ENCODE peak calls at places on chromosomes 13 and 19, in ten cellular contexts. One of them, this sample, is unnamed.

GRCh38 chr13:39284801-39285388 is 246.6 kb downstream of the NHLRC3 start:
- DNase-seq in H1: no peak
- DNase-seq in SK-N-SH: no peak
- DNase-seq in stomach: no peak
- DNase-seq in transverse colon: no peak
- DNase-seq in suprapubic skin: no peak
- DNase-seq in upper lobe of left lung: no peak
- DNase-seq in K562: no peak
- DNase-seq in GM12878: no peak
- DNase-seq in esophagus muscularis mucosa: no peak
- DNase-seq in this sample: no peak

GRCh38 chr19:24159707-24160106 is 72.7 kb downstream of the ZNF254 start:
- DNase-seq in H1: no peak
- DNase-seq in SK-N-SH: peak
- DNase-seq in stomach: no peak
- DNase-seq in transverse colon: no peak
- DNase-seq in suprapubic skin: no peak
- DNase-seq in upper lobe of left lung: no peak
- DNase-seq in K562: no peak
- DNase-seq in GM12878: no peak
- DNase-seq in esophagus muscularis mucosa: no peak
- DNase-seq in this sample: no peak

GRCh38 chr13:80084086-80084676 is 256.7 kb downstream of the SPRY2 start:
- DNase-seq in H1: no peak
- DNase-seq in SK-N-SH: no peak
- DNase-seq in stomach: no peak
- DNase-seq in transverse colon: no peak
- DNase-seq in suprapubic skin: no peak
- DNase-seq in upper lobe of left lung: no peak
- DNase-seq in K562: no peak
- DNase-seq in GM12878: no peak
- DNase-seq in esophagus muscularis mucosa: no peak
- DNase-seq in this sample: no peak

GRCh38 chr19:16069813-16070365 is 6.4 kb upstream of the TPM4 start:
- DNase-seq in H1: no peak
- DNase-seq in SK-N-SH: no peak
- DNase-seq in stomach: peak
- DNase-seq in transverse colon: peak
- DNase-seq in suprapubic skin: peak
- DNase-seq in upper lobe of left lung: peak
- DNase-seq in K562: no peak
- DNase-seq in GM12878: no peak
- DNase-seq in esophagus muscularis mucosa: no peak
- DNase-seq in this sample: peak

GRCh38 chr13:38283346-38283745 is 66.3 kb upstream of the UFM1 start:
- DNase-seq in H1: no peak
- DNase-seq in SK-N-SH: no peak
- DNase-seq in stomach: no peak
- DNase-seq in transverse colon: no peak
- DNase-seq in suprapubic skin: no peak
- DNase-seq in upper lobe of left lung: no peak
- DNase-seq in K562: no peak
- DNase-seq in GM12878: no peak
- DNase-seq in esophagus muscularis mucosa: no peak
- DNase-seq in this sample: no peak

GRCh38 chr19:58020129-58020528 is 13.7 kb upstream of the ZSCAN1 start:
- DNase-seq in H1: no peak
- DNase-seq in SK-N-SH: no peak
- DNase-seq in stomach: no peak
- DNase-seq in transverse colon: no peak
- DNase-seq in suprapubic skin: no peak
- DNase-seq in upper lobe of left lung: no peak
- DNase-seq in K562: no peak
- DNase-seq in GM12878: no peak
- DNase-seq in esophagus muscularis mucosa: no peak
- DNase-seq in this sample: no peak

GRCh38 chr19:6161271-6161850 is 25.9 kb downstream of the ACSBG2 start:
- DNase-seq in H1: no peak
- DNase-seq in SK-N-SH: peak
- DNase-seq in stomach: no peak
- DNase-seq in transverse colon: peak
- DNase-seq in suprapubic skin: no peak
- DNase-seq in upper lobe of left lung: no peak
- DNase-seq in K562: peak
- DNase-seq in GM12878: peak
- DNase-seq in esophagus muscularis mucosa: no peak
- DNase-seq in this sample: no peak

GRCh38 chr19:56750658-56751057 is 79.1 kb upstream of the ZNF835 start:
- DNase-seq in H1: no peak
- DNase-seq in SK-N-SH: no peak
- DNase-seq in stomach: no peak
- DNase-seq in transverse colon: no peak
- DNase-seq in suprapubic skin: no peak
- DNase-seq in upper lobe of left lung: no peak
- DNase-seq in K562: no peak
- DNase-seq in GM12878: no peak
- DNase-seq in esophagus muscularis mucosa: peak
- DNase-seq in this sample: no peak

GRCh38 chr19:41753936-41754529 is 1.3 kb upstream of the CEACAM6 start:
- DNase-seq in H1: peak
- DNase-seq in SK-N-SH: peak
- DNase-seq in stomach: peak
- DNase-seq in transverse colon: peak
- DNase-seq in suprapubic skin: no peak
- DNase-seq in upper lobe of left lung: no peak
- DNase-seq in K562: peak
- DNase-seq in GM12878: no peak
- DNase-seq in esophagus muscularis mucosa: no peak
- DNase-seq in this sample: no peak

GRCh38 chr13:29428310-29428991 is 167.0 kb downstream of the SLC7A1 start:
- DNase-seq in H1: peak
- DNase-seq in SK-N-SH: peak
- DNase-seq in stomach: no peak
- DNase-seq in transverse colon: no peak
- DNase-seq in suprapubic skin: no peak
- DNase-seq in upper lobe of left lung: peak
- DNase-seq in K562: no peak
- DNase-seq in GM12878: no peak
- DNase-seq in esophagus muscularis mucosa: no peak
- DNase-seq in this sample: no peak

GRCh38 chr13:31947105-31947504 is 84.5 kb upstream of the FRY start:
- DNase-seq in H1: no peak
- DNase-seq in SK-N-SH: no peak
- DNase-seq in stomach: no peak
- DNase-seq in transverse colon: no peak
- DNase-seq in suprapubic skin: no peak
- DNase-seq in upper lobe of left lung: no peak
- DNase-seq in K562: no peak
- DNase-seq in GM12878: no peak
- DNase-seq in esophagus muscularis mucosa: no peak
- DNase-seq in this sample: no peak

GRCh38 chr19:44643605-44644390 is at the start of gene PVR:
- DNase-seq in H1: peak
- DNase-seq in SK-N-SH: peak
- DNase-seq in stomach: peak
- DNase-seq in transverse colon: peak
- DNase-seq in suprapubic skin: peak
- DNase-seq in upper lobe of left lung: peak
- DNase-seq in K562: peak
- DNase-seq in GM12878: no peak
- DNase-seq in esophagus muscularis mucosa: no peak
- DNase-seq in this sample: peak

GRCh38 chr13:43273362-43273761 is 250.0 kb downstream of the DNAJC15 start:
- DNase-seq in H1: no peak
- DNase-seq in SK-N-SH: no peak
- DNase-seq in stomach: no peak
- DNase-seq in transverse colon: no peak
- DNase-seq in suprapubic skin: no peak
- DNase-seq in upper lobe of left lung: no peak
- DNase-seq in K562: no peak
- DNase-seq in GM12878: no peak
- DNase-seq in esophagus muscularis mucosa: peak
- DNase-seq in this sample: no peak

GRCh38 chr19:56504581-56504980 is 3.1 kb upstream of the ZNF471 start:
- DNase-seq in H1: no peak
- DNase-seq in SK-N-SH: no peak
- DNase-seq in stomach: no peak
- DNase-seq in transverse colon: no peak
- DNase-seq in suprapubic skin: no peak
- DNase-seq in upper lobe of left lung: no peak
- DNase-seq in K562: no peak
- DNase-seq in GM12878: no peak
- DNase-seq in esophagus muscularis mucosa: no peak
- DNase-seq in this sample: no peak

GRCh38 chr13:35920816-35921215 is 210.4 kb downstream of the DCLK1 start:
- DNase-seq in H1: no peak
- DNase-seq in SK-N-SH: no peak
- DNase-seq in stomach: no peak
- DNase-seq in transverse colon: no peak
- DNase-seq in suprapubic skin: no peak
- DNase-seq in upper lobe of left lung: no peak
- DNase-seq in K562: no peak
- DNase-seq in GM12878: no peak
- DNase-seq in esophagus muscularis mucosa: no peak
- DNase-seq in this sample: no peak

GRCh38 chr19:48997972-48998371 is 4.3 kb downstream of the RUVBL2 start:
- DNase-seq in H1: peak
- DNase-seq in SK-N-SH: peak
- DNase-seq in stomach: peak
- DNase-seq in transverse colon: peak
- DNase-seq in suprapubic skin: no peak
- DNase-seq in upper lobe of left lung: no peak
- DNase-seq in K562: peak
- DNase-seq in GM12878: no peak
- DNase-seq in esophagus muscularis mucosa: no peak
- DNase-seq in this sample: no peak

GRCh38 chr13:82356667-82357066 is 1525.6 kb downstream of the SLITRK1 start:
- DNase-seq in H1: no peak
- DNase-seq in SK-N-SH: no peak
- DNase-seq in stomach: no peak
- DNase-seq in transverse colon: no peak
- DNase-seq in suprapubic skin: no peak
- DNase-seq in upper lobe of left lung: no peak
- DNase-seq in K562: no peak
- DNase-seq in GM12878: no peak
- DNase-seq in esophagus muscularis mucosa: no peak
- DNase-seq in this sample: no peak

DNA sequence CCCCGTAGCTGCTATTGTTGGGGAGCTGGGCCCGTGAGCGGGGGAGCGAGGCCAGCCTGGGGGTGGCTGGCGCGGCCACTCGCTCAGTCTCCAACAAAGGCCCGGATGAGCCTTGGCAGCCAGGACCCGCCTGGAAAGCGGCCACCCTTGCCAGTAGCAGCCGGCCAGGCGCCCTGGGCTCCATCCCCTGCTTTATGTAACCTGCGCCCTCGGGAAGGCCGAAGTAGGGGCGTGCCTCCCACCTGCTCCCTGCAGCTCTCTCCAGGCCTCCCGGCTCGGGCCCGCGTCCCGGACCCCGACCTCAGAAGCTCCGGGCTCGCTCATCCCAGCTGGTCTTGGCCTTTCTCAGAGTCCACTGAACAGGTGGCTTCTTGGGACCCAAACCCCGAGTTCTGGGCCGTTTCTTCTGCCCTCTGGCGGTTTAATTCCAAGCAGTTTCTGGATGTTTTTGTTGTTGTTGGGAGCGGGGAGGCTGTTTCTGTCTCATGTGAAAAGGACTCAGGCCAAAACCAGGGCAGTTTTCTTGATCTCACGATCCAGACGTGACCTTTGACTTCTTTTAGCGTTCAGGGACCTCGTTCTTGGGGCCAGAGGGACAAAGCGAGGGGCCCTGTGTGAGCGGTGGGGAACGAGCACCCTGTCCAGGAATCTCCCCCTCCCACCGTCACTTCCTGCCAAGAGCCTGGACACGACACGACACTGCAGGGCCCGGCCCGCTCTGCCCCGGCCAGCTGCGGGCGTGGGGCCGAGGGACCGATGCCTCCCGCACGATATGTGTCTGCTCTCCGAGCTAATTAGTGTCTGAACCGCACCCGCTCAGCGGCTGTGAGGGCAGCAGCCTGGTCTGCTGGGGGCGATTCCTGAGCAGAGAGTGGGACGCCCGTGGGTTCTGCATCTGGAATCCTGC is 1.3 kb downstream of the CDC34 start:
- DNase-seq in H1: peak
- DNase-seq in SK-N-SH: peak
- DNase-seq in stomach: peak
- DNase-seq in transverse colon: peak
- DNase-seq in suprapubic skin: peak
- DNase-seq in upper lobe of left lung: peak
- DNase-seq in K562: no peak
- DNase-seq in GM12878: no peak
- DNase-seq in esophagus muscularis mucosa: no peak
- DNase-seq in this sample: peak
- TF ChIP-seq CTCF in H1: peak
- TF ChIP-seq CTCF in SK-N-SH: peak
- TF ChIP-seq CTCF in stomach: no peak
- TF ChIP-seq CTCF in transverse colon: peak
- TF ChIP-seq CTCF in suprapubic skin: peak
- TF ChIP-seq CTCF in upper lobe of left lung: peak
- TF ChIP-seq CTCF in K562: peak
- TF ChIP-seq CTCF in GM12878: peak
- TF ChIP-seq CTCF in esophagus muscularis mucosa: peak
- TF ChIP-seq CTCF in this sample: peak

GRCh38 chr13:44818428-44818827 is 170.8 kb downstream of the NUFIP1 start:
- DNase-seq in H1: no peak
- DNase-seq in SK-N-SH: peak
- DNase-seq in stomach: no peak
- DNase-seq in transverse colon: no peak
- DNase-seq in suprapubic skin: no peak
- DNase-seq in upper lobe of left lung: no peak
- DNase-seq in K562: no peak
- DNase-seq in GM12878: no peak
- DNase-seq in esophagus muscularis mucosa: no peak
- DNase-seq in this sample: no peak
- TF ChIP-seq EP300 in H1: no peak
- TF ChIP-seq EP300 in SK-N-SH: no peak
- TF ChIP-seq EP300 in stomach: no peak
- TF ChIP-seq EP300 in transverse colon: no peak
- TF ChIP-seq EP300 in suprapubic skin: no peak
- TF ChIP-seq EP300 in upper lobe of left lung: no peak
- TF ChIP-seq EP300 in K562: no peak
- TF ChIP-seq EP300 in GM12878: no peak
- TF ChIP-seq EP300 in esophagus muscularis mucosa: no peak
- TF ChIP-seq EP300 in this sample: no peak

GRCh38 chr19:1408300-1409203 is 1.2 kb downstream of the DAZAP1 start:
- DNase-seq in H1: no peak
- DNase-seq in SK-N-SH: peak
- DNase-seq in stomach: peak
- DNase-seq in transverse colon: peak
- DNase-seq in suprapubic skin: no peak
- DNase-seq in upper lobe of left lung: peak
- DNase-seq in K562: peak
- DNase-seq in GM12878: no peak
- DNase-seq in esophagus muscularis mucosa: no peak
- DNase-seq in this sample: peak
- TF ChIP-seq POLR2AphosphoS5 in H1: no peak
- TF ChIP-seq POLR2AphosphoS5 in SK-N-SH: no peak
- TF ChIP-seq POLR2AphosphoS5 in stomach: no peak
- TF ChIP-seq POLR2AphosphoS5 in transverse colon: no peak
- TF ChIP-seq POLR2AphosphoS5 in suprapubic skin: no peak
- TF ChIP-seq POLR2AphosphoS5 in upper lobe of left lung: no peak
- TF ChIP-seq POLR2AphosphoS5 in K562: no peak
- TF ChIP-seq POLR2AphosphoS5 in GM12878: peak
- TF ChIP-seq POLR2AphosphoS5 in esophagus muscularis mucosa: peak
- TF ChIP-seq POLR2AphosphoS5 in this sample: no peak

GRCh38 chr19:40217921-40218890 is at the start of gene TTC9B:
- DNase-seq in H1: peak
- DNase-seq in SK-N-SH: peak
- DNase-seq in stomach: no peak
- DNase-seq in transverse colon: no peak
- DNase-seq in suprapubic skin: no peak
- DNase-seq in upper lobe of left lung: peak
- DNase-seq in K562: peak
- DNase-seq in GM12878: no peak
- DNase-seq in esophagus muscularis mucosa: no peak
- DNase-seq in this sample: no peak
- TF ChIP-seq CTCF in H1: peak
- TF ChIP-seq CTCF in SK-N-SH: no peak
- TF ChIP-seq CTCF in stomach: no peak
- TF ChIP-seq CTCF in transverse colon: no peak
- TF ChIP-seq CTCF in suprapubic skin: no peak
- TF ChIP-seq CTCF in upper lobe of left lung: no peak
- TF ChIP-seq CTCF in K562: no peak
- TF ChIP-seq CTCF in GM12878: no peak
- TF ChIP-seq CTCF in esophagus muscularis mucosa: no peak
- TF ChIP-seq CTCF in this sample: no peak